ENCODE peak calls at places on chromosomes 2 and 18, in six cellular contexts. One of them, this sample, is unnamed.

GRCh38 chr2:228126401-228126800 is 55.1 kb downstream of the SPHKAP start:
- DNase-seq in activated T-cell treated with anti-CD3 and anti-CD28 coated beads, Interleukin-2, amount 50 U/mL, for 24 hours: no peak
- DNase-seq in adipocyte: no peak
- DNase-seq in mesendoderm: no peak
- DNase-seq in AG09319: no peak
- DNase-seq in HS-27A: no peak
- DNase-seq in this sample: no peak

GRCh38 chr2:153818242-153818641 is 53.5 kb upstream of the GALNT13 start:
- DNase-seq in activated T-cell treated with anti-CD3 and anti-CD28 coated beads, Interleukin-2, amount 50 U/mL, for 24 hours: no peak
- DNase-seq in AG09319: no peak
- DNase-seq in mesendoderm: no peak
- DNase-seq in adipocyte: no peak
- DNase-seq in HS-27A: no peak
- DNase-seq in this sample: no peak

GRCh38 chr2:136932700-136933099 is 167.4 kb downstream of the THSD7B start:
- DNase-seq in mesendoderm: peak
- DNase-seq in activated T-cell treated with anti-CD3 and anti-CD28 coated beads, Interleukin-2, amount 50 U/mL, for 24 hours: no peak
- DNase-seq in HS-27A: peak
- DNase-seq in AG09319: peak
- DNase-seq in adipocyte: peak
- DNase-seq in this sample: no peak

GRCh38 chr2:176151199-176152099 is at the start of gene HOXD4:
- DNase-seq in HS-27A: no peak
- DNase-seq in AG09319: no peak
- DNase-seq in mesendoderm: peak
- DNase-seq in adipocyte: no peak
- DNase-seq in activated T-cell treated with anti-CD3 and anti-CD28 coated beads, Interleukin-2, amount 50 U/mL, for 24 hours: peak
- DNase-seq in this sample: no peak

GRCh38 chr18:51236225-51236624 is 38.7 kb upstream of the MEX3C start:
- DNase-seq in mesendoderm: peak
- DNase-seq in adipocyte: peak
- DNase-seq in AG09319: no peak
- DNase-seq in activated T-cell treated with anti-CD3 and anti-CD28 coated beads, Interleukin-2, amount 50 U/mL, for 24 hours: no peak
- DNase-seq in HS-27A: no peak
- DNase-seq in this sample: peak

GRCh38 chr2:235077046-235077445 is 125.2 kb downstream of the SH3BP4 start:
- DNase-seq in activated T-cell treated with anti-CD3 and anti-CD28 coated beads, Interleukin-2, amount 50 U/mL, for 24 hours: no peak
- DNase-seq in mesendoderm: no peak
- DNase-seq in adipocyte: no peak
- DNase-seq in HS-27A: no peak
- DNase-seq in AG09319: no peak
- DNase-seq in this sample: no peak

GRCh38 chr2:10547011-10547410 is 98.9 kb upstream of the ODC1 start:
- DNase-seq in HS-27A: peak
- DNase-seq in AG09319: no peak
- DNase-seq in adipocyte: peak
- DNase-seq in mesendoderm: peak
- DNase-seq in activated T-cell treated with anti-CD3 and anti-CD28 coated beads, Interleukin-2, amount 50 U/mL, for 24 hours: no peak
- DNase-seq in this sample: peak

GRCh38 chr2:196431076-196431475 is 208.4 kb upstream of the CCDC150 start:
- DNase-seq in AG09319: no peak
- DNase-seq in mesendoderm: no peak
- DNase-seq in activated T-cell treated with anti-CD3 and anti-CD28 coated beads, Interleukin-2, amount 50 U/mL, for 24 hours: no peak
- DNase-seq in HS-27A: no peak
- DNase-seq in adipocyte: no peak
- DNase-seq in this sample: no peak

GRCh38 chr2:15388406-15389325 is 172.5 kb downstream of the NBAS start:
- DNase-seq in activated T-cell treated with anti-CD3 and anti-CD28 coated beads, Interleukin-2, amount 50 U/mL, for 24 hours: no peak
- DNase-seq in mesendoderm: peak
- DNase-seq in HS-27A: no peak
- DNase-seq in AG09319: no peak
- DNase-seq in adipocyte: no peak
- DNase-seq in this sample: no peak

GRCh38 chr18:78682716-78683115 is 296.9 kb upstream of the SALL3 start:
- DNase-seq in mesendoderm: no peak
- DNase-seq in activated T-cell treated with anti-CD3 and anti-CD28 coated beads, Interleukin-2, amount 50 U/mL, for 24 hours: no peak
- DNase-seq in AG09319: no peak
- DNase-seq in adipocyte: no peak
- DNase-seq in HS-27A: no peak
- DNase-seq in this sample: no peak

GRCh38 chr2:176082885-176083731 is 654 bp downstream of the EVX2 start:
- DNase-seq in HS-27A: no peak
- DNase-seq in mesendoderm: peak
- DNase-seq in activated T-cell treated with anti-CD3 and anti-CD28 coated beads, Interleukin-2, amount 50 U/mL, for 24 hours: peak
- DNase-seq in adipocyte: no peak
- DNase-seq in AG09319: no peak
- DNase-seq in this sample: no peak

GRCh38 chr18:5317186-5317585 is 21.7 kb upstream of the ZBTB14 start:
- DNase-seq in AG09319: no peak
- DNase-seq in HS-27A: no peak
- DNase-seq in adipocyte: peak
- DNase-seq in mesendoderm: no peak
- DNase-seq in activated T-cell treated with anti-CD3 and anti-CD28 coated beads, Interleukin-2, amount 50 U/mL, for 24 hours: no peak
- DNase-seq in this sample: no peak

GRCh38 chr2:11697103-11697871 is 27.3 kb upstream of the NTSR2 start:
- DNase-seq in HS-27A: peak
- DNase-seq in AG09319: peak
- DNase-seq in adipocyte: peak
- DNase-seq in activated T-cell treated with anti-CD3 and anti-CD28 coated beads, Interleukin-2, amount 50 U/mL, for 24 hours: no peak
- DNase-seq in mesendoderm: no peak
- DNase-seq in this sample: no peak

GRCh38 chr2:225911019-225911418 is 511.5 kb downstream of the NYAP2 start:
- DNase-seq in HS-27A: no peak
- DNase-seq in activated T-cell treated with anti-CD3 and anti-CD28 coated beads, Interleukin-2, amount 50 U/mL, for 24 hours: no peak
- DNase-seq in mesendoderm: no peak
- DNase-seq in adipocyte: no peak
- DNase-seq in AG09319: no peak
- DNase-seq in this sample: no peak

GRCh38 chr2:17166506-17166905 is 351.7 kb downstream of the RAD51AP2 start:
- DNase-seq in adipocyte: peak
- DNase-seq in AG09319: no peak
- DNase-seq in HS-27A: peak
- DNase-seq in activated T-cell treated with anti-CD3 and anti-CD28 coated beads, Interleukin-2, amount 50 U/mL, for 24 hours: no peak
- DNase-seq in mesendoderm: no peak
- DNase-seq in this sample: no peak